ENCODE peak calls at places on chromosomes 2 and 18, in four cellular contexts. A is GM06990, H is G401, J is stomach. B is an unnamed sample.

GRCh38 chr18:56108486-56109367 is 520.7 kb upstream of the TCF4 start:
- DNase-seq in A (no peak), H (no peak), J (no peak), B (no peak)

GRCh38 chr2:219643788-219644398 is 16.5 kb downstream of the SLC4A3 start:
- DNase-seq in A (no peak), H (no peak), J (no peak), B (no peak)

GRCh38 chr2:35846-36245 is 10.5 kb downstream of the FAM110C start:
- DNase-seq in A (no peak), H (no peak), J (peak; percentile 75), B (no peak)

GRCh38 chr18:36066731-36067117 is 635 bp downstream of the RPRD1A start:
- DNase-seq in A (no peak), H (peak; percentile 11), J (no peak), B (peak; percentile 16)

GRCh38 chr18:3857544-3857943 is 407.6 kb downstream of the TGIF1 start:
- DNase-seq in A (no peak), H (no peak), J (no peak), B (no peak)

GRCh38 chr18:36454258-36454657 is 156.7 kb downstream of the FHOD3 start:
- DNase-seq in A (no peak), H (no peak), J (no peak), B (no peak)

GRCh38 chr2:128390991-128391630 is 72.4 kb upstream of the HS6ST1 start:
- DNase-seq in A (no peak), H (no peak), J (peak; percentile 17), B (no peak)

GRCh38 chr18:11989966-11990380 is 8.7 kb downstream of the IMPA2 start:
- DNase-seq in A (no peak), H (no peak), J (peak; percentile 75), B (no peak)

GRCh38 chr2:131041402-131042160 is 51.7 kb downstream of the FAM168B start:
- DNase-seq in A (no peak), H (no peak), J (no peak), B (no peak)